ENCODE peak calls at places on chromosomes 2 and 18, in nine cellular contexts. E, A, S, N, L, V, M, O and T are unnamed samples.
A peak's percentile ranks its signal among the peaks of the same experiment; 100 is the strongest.

GRCh38 chr2:40168546-40168945 is 283.3 kb downstream of the SLC8A1 start:
- DNase-seq in L (no peak), E (no peak), A (no peak), N (no peak), O (no peak), V (no peak), S (no peak), M (no peak), T (no peak)

GRCh38 chr2:66528974-66529724 is 94.2 kb downstream of the MEIS1 start:
- DNase-seq in S (no peak), L (no peak), E (no peak), A (no peak), O (no peak), V (no peak), M (no peak), N (no peak), T (no peak)

GRCh38 chr18:47745227-47745626 is 185.2 kb downstream of the SMAD2 start:
- DNase-seq in A (no peak), N (no peak), E (no peak), V (no peak), L (no peak), M (no peak), O (no peak), S (no peak), T (no peak)

GRCh38 chr2:178414266-178415247 is 36.4 kb downstream of the PRKRA start:
- DNase-seq in M (peak; percentile 95), L (peak; percentile 83), S (peak; percentile 98), V (peak; percentile 87), N (peak; percentile 86), E (peak; percentile 91), A (peak; percentile 76), O (peak; percentile 87), T (peak; percentile 59)

GRCh38 chr2:127451981-127452380 is 33.8 kb downstream of the PROC start:
- DNase-seq in V (no peak), S (no peak), L (no peak), N (no peak), O (no peak), M (no peak), E (no peak), A (no peak), T (no peak)

GRCh38 chr2:26429779-26430654 is 28.3 kb downstream of the DRC1 start:
- DNase-seq in M (no peak), N (no peak), V (peak; percentile 7), L (no peak), O (peak; percentile 18), E (no peak), S (no peak), A (no peak), T (no peak)

GRCh38 chr2:102619414-102620319 is at the start of gene SLC9A2:
- DNase-seq in V (peak; percentile 40), L (peak; percentile 31), M (no peak), N (no peak), S (no peak), E (no peak), O (no peak), A (peak; percentile 25), T (no peak)

GRCh38 chr2:78408795-78409118 is 616.7 kb upstream of the REG3G start:
- DNase-seq in A (no peak), V (no peak), L (no peak), E (no peak), O (no peak), M (no peak), N (peak; percentile 35), S (no peak), T (no peak)

GRCh38 chr2:174699993-174700766 is 64.1 kb downstream of the CHRNA1 start:
- DNase-seq in V (peak; percentile 26), S (peak; percentile 66), M (peak; percentile 73), A (peak; percentile 65), L (peak; percentile 28), N (no peak), E (no peak), O (no peak), T (no peak)

GRCh38 chr2:216692636-216693413 is 2.5 kb downstream of the IGFBP5 start:
- DNase-seq in N (peak; percentile 94), M (peak; percentile 52), L (peak; percentile 84), V (peak; percentile 50), O (peak; percentile 86), S (peak; percentile 77), E (no peak), A (peak; percentile 83), T (no peak)

GRCh38 chr18:74418023-74418422 is 39.1 kb downstream of the DIPK1C start:
- DNase-seq in A (no peak), E (no peak), M (no peak), V (no peak), L (no peak), S (no peak), O (no peak), N (no peak), T (no peak)
- TF ChIP-seq CTCF in A (no peak), E (no peak), M (no peak), V (no peak), L (no peak), S (no peak), O (no peak), N (no peak), T (no peak)

DNA sequence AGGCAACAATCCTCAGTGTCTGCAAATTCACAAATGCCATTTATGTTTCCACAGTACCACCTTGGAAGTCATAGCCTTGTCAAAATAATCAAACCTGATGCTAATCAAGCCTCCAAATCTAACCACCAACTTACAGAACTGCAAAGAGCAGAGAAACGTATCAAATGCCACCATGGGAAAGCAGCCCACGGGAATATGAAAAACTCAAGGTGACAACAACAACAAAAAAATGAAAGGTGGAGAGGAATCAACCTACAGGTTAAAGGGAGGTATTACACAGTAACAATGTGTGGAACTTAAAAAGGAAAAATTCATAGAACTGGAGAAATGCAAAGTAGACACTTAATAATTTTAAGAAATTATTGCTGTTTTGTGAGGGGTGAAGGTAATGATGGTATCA is 46.7 kb downstream of the CD226 start:
- DNase-seq in V (no peak), M (no peak), S (no peak), L (no peak), O (no peak), A (no peak), N (no peak), E (no peak), T (no peak)
- TF ChIP-seq CTCF in V (no peak), M (peak; percentile 16), S (no peak), L (peak; percentile 42), O (no peak), A (no peak), N (no peak), E (peak; percentile 40), T (no peak)

DNA sequence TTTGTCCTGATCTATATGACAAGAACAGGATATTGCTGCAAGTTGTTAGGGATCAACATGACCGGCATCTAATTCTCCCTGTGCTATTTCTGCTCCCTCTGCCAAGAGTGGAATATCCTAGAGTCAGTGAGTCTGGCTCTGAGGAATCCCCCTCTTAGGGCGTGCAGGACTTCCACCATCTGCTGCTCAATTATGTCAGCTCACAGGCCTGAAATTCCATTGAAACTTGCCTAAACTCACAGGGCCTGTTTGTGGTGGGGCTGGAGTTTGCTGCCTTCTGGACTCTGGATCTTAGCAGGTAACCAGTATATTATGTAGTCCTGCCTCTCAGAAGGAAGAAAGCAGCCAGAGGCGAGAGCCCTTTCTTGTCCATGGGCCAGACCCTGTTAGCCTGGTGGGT is 323.0 kb downstream of the TSN start:
- DNase-seq in M (no peak), S (no peak), N (no peak), A (no peak), V (no peak), L (no peak), O (no peak), E (no peak), T (no peak)
- TF ChIP-seq CTCF in M (no peak), S (no peak), N (no peak), A (no peak), V (no peak), L (no peak), O (no peak), E (no peak), T (no peak)

GRCh38 chr2:45888641-45889040 is 237.2 kb downstream of the PRKCE start:
- DNase-seq in M (no peak), N (no peak), L (no peak), O (no peak), S (peak; percentile 31), E (no peak), A (no peak), V (no peak), T (no peak)

GRCh38 chr2:45890094-45890646 is 238.7 kb downstream of the PRKCE start:
- DNase-seq in A (no peak), S (no peak), O (no peak), E (no peak), V (no peak), L (no peak), N (no peak), M (no peak), T (no peak)

GRCh38 chr2:45889620-45890019 is 238.1 kb downstream of the PRKCE start:
- DNase-seq in E (no peak), N (no peak), O (no peak), S (peak; percentile 84), M (no peak), L (no peak), V (no peak), A (no peak), T (no peak)

GRCh38 chr2:45888167-45888566 is 236.7 kb downstream of the PRKCE start:
- DNase-seq in E (peak; percentile 67), V (no peak), O (no peak), M (peak; percentile 70), N (no peak), S (peak; percentile 84), L (no peak), A (no peak), T (no peak)

DNA sequence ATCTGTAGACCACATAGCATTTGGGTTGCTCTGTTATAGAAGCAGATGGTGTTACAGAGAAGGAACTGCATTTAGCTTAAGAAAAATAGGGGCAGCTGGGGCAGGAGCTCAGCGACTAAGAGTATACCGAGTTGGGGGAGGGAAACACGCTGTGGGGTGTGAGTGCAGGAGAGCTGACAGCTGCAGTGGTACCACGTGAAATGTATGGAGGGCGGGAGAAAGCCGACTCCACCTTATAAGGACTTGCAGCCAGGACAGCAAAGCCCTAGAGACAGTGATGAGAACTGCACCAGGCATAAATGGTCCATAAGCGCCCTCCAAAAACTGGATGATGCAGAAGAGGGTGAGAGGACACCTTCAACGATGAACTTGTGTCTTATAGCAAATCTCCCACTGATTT is 237.6 kb downstream of the PRKCE start:
- DNase-seq in E (no peak), N (peak; percentile 83), V (no peak), S (peak; percentile 69), O (no peak), M (no peak), A (no peak), L (no peak), T (no peak)
- TF ChIP-seq CTCF in E (no peak), N (peak; percentile 53), V (no peak), S (peak; percentile 34), O (no peak), M (peak; percentile 21), A (no peak), L (peak; percentile 33), T (no peak)

DNA sequence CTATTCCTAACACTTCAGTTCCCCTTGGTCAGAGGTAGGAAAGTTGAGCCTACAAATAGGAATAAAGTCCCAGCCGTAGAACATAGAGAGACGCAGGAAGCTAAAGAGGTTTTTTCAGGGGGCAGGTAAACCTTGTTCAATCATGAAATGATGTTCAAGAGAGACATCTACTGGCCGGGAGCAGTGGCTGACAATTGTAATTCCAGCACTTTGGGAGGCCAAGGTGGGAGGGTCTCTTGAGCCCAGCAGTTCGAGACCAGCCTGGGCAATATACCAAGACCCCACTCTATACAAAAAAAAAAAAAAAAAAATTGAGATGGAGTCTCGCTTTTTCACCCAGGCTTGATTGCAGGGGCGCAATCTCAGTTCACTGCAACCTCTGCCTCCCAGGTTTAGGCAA is 66.7 kb upstream of the DNAJC10 start:
- DNase-seq in A (peak; percentile 15), E (no peak), O (peak; percentile 30), N (peak; percentile 15), M (peak; percentile 50), L (no peak), V (no peak), S (peak; percentile 43), T (no peak)
- TF ChIP-seq CTCF in A (peak; percentile 66), E (peak; percentile 59), O (peak; percentile 54), N (peak; percentile 53), M (peak; percentile 58), L (peak; percentile 65), V (peak; percentile 63), S (peak; percentile 62), T (no peak)